ENCODE peak calls at places on chromosomes 5 and 9, in six cellular contexts. One of them, this sample, is unnamed.

GRCh38 chr5:38029431-38030065 is 189.7 kb upstream of the GDNF start:
- DNase-seq in cardiac muscle cell: no peak
- DNase-seq in uterus: no peak
- DNase-seq in mammary epithelial cell: peak; percentile 19
- DNase-seq in fibroblast of mammary gland: no peak
- DNase-seq in stomach: no peak
- DNase-seq in this sample: no peak

GRCh38 chr5:73655521-73656160 is 29.6 kb downstream of the ARHGEF28 start:
- DNase-seq in cardiac muscle cell: no peak
- DNase-seq in uterus: no peak
- DNase-seq in mammary epithelial cell: no peak
- DNase-seq in fibroblast of mammary gland: no peak
- DNase-seq in stomach: no peak
- DNase-seq in this sample: no peak

GRCh38 chr5:150612405-150612804 is 28.1 kb upstream of the SYNPO start:
- DNase-seq in cardiac muscle cell: no peak
- DNase-seq in uterus: no peak
- DNase-seq in mammary epithelial cell: no peak
- DNase-seq in fibroblast of mammary gland: no peak
- DNase-seq in stomach: no peak
- DNase-seq in this sample: no peak

GRCh38 chr5:88509403-88509802 is 240.8 kb upstream of the TMEM161B start:
- DNase-seq in cardiac muscle cell: peak; percentile 30
- DNase-seq in uterus: no peak
- DNase-seq in mammary epithelial cell: no peak
- DNase-seq in fibroblast of mammary gland: no peak
- DNase-seq in stomach: no peak
- DNase-seq in this sample: no peak

GRCh38 chr5:171595801-171596231 is 176.4 kb downstream of the FGF18 start:
- DNase-seq in cardiac muscle cell: no peak
- DNase-seq in uterus: no peak
- DNase-seq in mammary epithelial cell: peak; percentile 53
- DNase-seq in fibroblast of mammary gland: peak; percentile 95
- DNase-seq in stomach: no peak
- DNase-seq in this sample: peak; percentile 67

GRCh38 chr9:130042406-130042930 is 521 bp downstream of the FNBP1 start:
- DNase-seq in cardiac muscle cell: peak; percentile 56
- DNase-seq in uterus: no peak
- DNase-seq in mammary epithelial cell: no peak
- DNase-seq in fibroblast of mammary gland: no peak
- DNase-seq in stomach: peak; percentile 40
- DNase-seq in this sample: no peak

GRCh38 chr5:74075900-74076484 is 450.0 kb downstream of the ARHGEF28 start:
- DNase-seq in cardiac muscle cell: no peak
- DNase-seq in uterus: no peak
- DNase-seq in mammary epithelial cell: peak; percentile 23
- DNase-seq in fibroblast of mammary gland: no peak
- DNase-seq in stomach: no peak
- DNase-seq in this sample: peak; percentile 70

GRCh38 chr5:34460496-34460895 is 195.6 kb upstream of the RAI14 start:
- DNase-seq in cardiac muscle cell: no peak
- DNase-seq in uterus: no peak
- DNase-seq in mammary epithelial cell: no peak
- DNase-seq in fibroblast of mammary gland: no peak
- DNase-seq in stomach: no peak
- DNase-seq in this sample: no peak

GRCh38 chr9:113609562-113610318 is 146.2 kb downstream of the RGS3 start:
- DNase-seq in cardiac muscle cell: peak; percentile 87
- DNase-seq in uterus: peak; percentile 80
- DNase-seq in mammary epithelial cell: no peak
- DNase-seq in fibroblast of mammary gland: peak; percentile 32
- DNase-seq in stomach: peak; percentile 97
- DNase-seq in this sample: peak; percentile 65

GRCh38 chr9:16293610-16294009 is 576.9 kb downstream of the BNC2 start:
- DNase-seq in cardiac muscle cell: no peak
- DNase-seq in uterus: no peak
- DNase-seq in mammary epithelial cell: no peak
- DNase-seq in fibroblast of mammary gland: no peak
- DNase-seq in stomach: no peak
- DNase-seq in this sample: no peak

GRCh38 chr9:109574061-109574882 is 76.2 kb upstream of the PTPN3 start:
- DNase-seq in cardiac muscle cell: peak; percentile 84
- DNase-seq in uterus: peak; percentile 44
- DNase-seq in mammary epithelial cell: peak; percentile 43
- DNase-seq in fibroblast of mammary gland: peak; percentile 70
- DNase-seq in stomach: no peak
- DNase-seq in this sample: peak; percentile 83

GRCh38 chr9:37977851-37978250 is 73.9 kb upstream of the SLC25A51 start:
- DNase-seq in cardiac muscle cell: no peak
- DNase-seq in uterus: no peak
- DNase-seq in mammary epithelial cell: no peak
- DNase-seq in fibroblast of mammary gland: no peak
- DNase-seq in stomach: no peak
- DNase-seq in this sample: no peak

GRCh38 chr9:94553029-94553938 is 1.6 kb upstream of the PCAT7 start:
- DNase-seq in cardiac muscle cell: peak; percentile 18
- DNase-seq in uterus: no peak
- DNase-seq in mammary epithelial cell: no peak
- DNase-seq in fibroblast of mammary gland: no peak
- DNase-seq in stomach: peak; percentile 76
- DNase-seq in this sample: no peak

GRCh38 chr9:94554439-94555331 is at the start of gene PCAT7:
- DNase-seq in cardiac muscle cell: peak; percentile 90
- DNase-seq in uterus: no peak
- DNase-seq in mammary epithelial cell: no peak
- DNase-seq in fibroblast of mammary gland: no peak
- DNase-seq in stomach: peak; percentile 90
- DNase-seq in this sample: peak; percentile 39

GRCh38 chr9:94554078-94554438 is 825 bp upstream of the PCAT7 start:
- DNase-seq in cardiac muscle cell: no peak
- DNase-seq in uterus: no peak
- DNase-seq in mammary epithelial cell: no peak
- DNase-seq in fibroblast of mammary gland: no peak
- DNase-seq in stomach: no peak
- DNase-seq in this sample: no peak
- H3K4me3 ChIP-seq in cardiac muscle cell: peak overlapping the region; percentile 88
- H3K4me3 ChIP-seq in uterus: no peak overlapping the region
- H3K4me3 ChIP-seq in mammary epithelial cell: no peak overlapping the region
- H3K4me3 ChIP-seq in fibroblast of mammary gland: no peak overlapping the region
- H3K4me3 ChIP-seq in stomach: peak overlapping the region; percentile 50
- H3K4me3 ChIP-seq in this sample: no peak overlapping the region

GRCh38 chr9:29211681-29212589 is 1638.7 kb upstream of the C9orf72 start:
- DNase-seq in cardiac muscle cell: peak; percentile 77
- DNase-seq in uterus: peak; percentile 45
- DNase-seq in mammary epithelial cell: peak; percentile 67
- DNase-seq in fibroblast of mammary gland: no peak
- DNase-seq in stomach: peak; percentile 67
- DNase-seq in this sample: peak; percentile 35

GRCh38 chr9:29213374-29214161 is 1640.3 kb upstream of the C9orf72 start:
- DNase-seq in cardiac muscle cell: peak; percentile 59
- DNase-seq in uterus: no peak
- DNase-seq in mammary epithelial cell: peak; percentile 69
- DNase-seq in fibroblast of mammary gland: no peak
- DNase-seq in stomach: peak; percentile 34
- DNase-seq in this sample: no peak

GRCh38 chr9:29214162-29214520 is 1640.9 kb upstream of the C9orf72 start:
- DNase-seq in cardiac muscle cell: peak; percentile 76
- DNase-seq in uterus: peak; percentile 51
- DNase-seq in mammary epithelial cell: peak; percentile 81
- DNase-seq in fibroblast of mammary gland: no peak
- DNase-seq in stomach: peak; percentile 27
- DNase-seq in this sample: peak; percentile 28

GRCh38 chr9:29211003-29211584 is 1637.8 kb upstream of the C9orf72 start:
- DNase-seq in cardiac muscle cell: no peak
- DNase-seq in uterus: no peak
- DNase-seq in mammary epithelial cell: no peak
- DNase-seq in fibroblast of mammary gland: no peak
- DNase-seq in stomach: no peak
- DNase-seq in this sample: no peak

DNA sequence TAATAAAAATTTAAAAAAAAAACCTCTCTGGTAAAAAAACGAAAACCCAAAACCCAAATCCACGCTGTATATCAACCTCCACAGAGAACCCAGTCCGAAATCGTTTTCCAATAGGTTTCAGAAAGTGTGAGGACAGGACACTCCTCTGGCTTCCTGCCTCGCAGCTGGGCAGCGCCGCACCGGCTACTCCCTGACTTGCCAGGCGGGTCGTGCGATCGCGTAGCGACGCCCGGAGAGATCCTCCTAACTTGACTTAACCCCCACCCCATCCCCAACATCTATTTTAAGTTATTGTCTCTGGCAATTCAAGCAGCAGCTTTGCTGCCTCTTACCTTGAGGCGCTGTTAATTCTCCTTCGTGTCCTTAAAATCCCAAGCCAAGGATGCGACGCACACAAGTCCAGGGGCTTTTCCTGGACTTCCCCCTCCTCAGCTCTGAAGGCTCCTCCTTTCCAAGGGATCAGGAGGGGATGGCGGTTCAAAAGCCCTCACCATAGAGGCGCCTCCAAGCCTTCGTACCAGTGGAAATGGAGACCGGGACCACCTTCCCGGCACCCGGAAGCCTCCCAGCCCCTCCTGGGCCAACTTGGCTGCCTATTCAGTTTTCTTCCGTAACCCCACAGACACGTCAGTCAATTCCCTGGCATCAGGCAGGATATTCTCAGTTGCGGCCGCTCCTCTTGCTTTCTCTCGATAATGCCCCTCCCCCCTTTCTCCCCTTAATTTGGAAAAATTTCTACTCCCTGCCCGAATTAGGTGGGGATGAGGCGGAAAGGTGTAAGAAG is 1639.5 kb upstream of the C9orf72 start:
- DNase-seq in cardiac muscle cell: peak; percentile 38
- DNase-seq in uterus: peak; percentile 37
- DNase-seq in mammary epithelial cell: peak; percentile 52
- DNase-seq in fibroblast of mammary gland: no peak
- DNase-seq in stomach: peak; percentile 50
- DNase-seq in this sample: no peak
- TF ChIP-seq CTCF in cardiac muscle cell: no peak
- TF ChIP-seq CTCF in uterus: no peak
- TF ChIP-seq CTCF in mammary epithelial cell: peak; percentile 3
- TF ChIP-seq CTCF in fibroblast of mammary gland: no peak
- TF ChIP-seq CTCF in stomach: no peak
- TF ChIP-seq CTCF in this sample: no peak

GRCh38 chr9:21804791-21805190 is 2.4 kb downstream of the MTAP start:
- DNase-seq in cardiac muscle cell: no peak
- DNase-seq in uterus: no peak
- DNase-seq in mammary epithelial cell: no peak
- DNase-seq in fibroblast of mammary gland: no peak
- DNase-seq in stomach: no peak
- DNase-seq in this sample: no peak

GRCh38 chr9:21803674-21804048 is 1.2 kb downstream of the MTAP start:
- DNase-seq in cardiac muscle cell: no peak
- DNase-seq in uterus: no peak
- DNase-seq in mammary epithelial cell: no peak
- DNase-seq in fibroblast of mammary gland: no peak
- DNase-seq in stomach: no peak
- DNase-seq in this sample: no peak

GRCh38 chr9:21802418-21803000 is at the start of gene MTAP:
- DNase-seq in cardiac muscle cell: peak; percentile 94
- DNase-seq in uterus: peak; percentile 92
- DNase-seq in mammary epithelial cell: peak; percentile 89
- DNase-seq in fibroblast of mammary gland: peak; percentile 91
- DNase-seq in stomach: peak; percentile 89
- DNase-seq in this sample: peak; percentile 96

GRCh38 chr9:21806644-21807043 is 4.2 kb downstream of the MTAP start:
- DNase-seq in cardiac muscle cell: no peak
- DNase-seq in uterus: no peak
- DNase-seq in mammary epithelial cell: no peak
- DNase-seq in fibroblast of mammary gland: no peak
- DNase-seq in stomach: no peak
- DNase-seq in this sample: no peak

GRCh38 chr9:21804336-21804735 is 1.9 kb downstream of the MTAP start:
- DNase-seq in cardiac muscle cell: no peak
- DNase-seq in uterus: no peak
- DNase-seq in mammary epithelial cell: no peak
- DNase-seq in fibroblast of mammary gland: no peak
- DNase-seq in stomach: no peak
- DNase-seq in this sample: no peak
- H3K4me3 ChIP-seq in cardiac muscle cell: no peak overlapping the region
- H3K4me3 ChIP-seq in uterus: no peak overlapping the region
- H3K4me3 ChIP-seq in mammary epithelial cell: peak overlapping the region; percentile 68
- H3K4me3 ChIP-seq in fibroblast of mammary gland: peak overlapping the region; percentile 81
- H3K4me3 ChIP-seq in stomach: no peak overlapping the region
- H3K4me3 ChIP-seq in this sample: no peak overlapping the region

DNA sequence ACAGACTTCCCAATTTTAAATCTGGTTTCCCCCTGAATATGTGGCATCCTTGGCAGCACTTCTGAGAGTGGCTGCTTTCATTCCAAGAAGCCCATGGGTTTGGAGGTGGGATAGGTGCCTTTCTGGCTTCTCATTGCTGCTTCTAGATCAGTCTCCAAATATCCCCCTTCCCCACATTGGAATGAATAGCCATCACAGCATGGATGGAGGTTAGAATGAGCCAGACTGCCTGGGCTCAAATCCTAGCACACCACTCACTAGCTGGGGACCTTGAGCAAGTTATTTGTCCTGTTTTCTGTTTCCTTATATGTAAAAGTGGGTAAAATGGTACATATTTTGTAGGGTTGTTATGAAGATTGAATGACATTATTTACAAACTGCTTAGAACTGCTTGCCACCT is 13.8 kb upstream of the IL13 start:
- DNase-seq in cardiac muscle cell: no peak
- DNase-seq in uterus: no peak
- DNase-seq in mammary epithelial cell: no peak
- DNase-seq in fibroblast of mammary gland: no peak
- DNase-seq in stomach: no peak
- DNase-seq in this sample: no peak
- TF ChIP-seq CTCF in cardiac muscle cell: no peak
- TF ChIP-seq CTCF in uterus: no peak
- TF ChIP-seq CTCF in mammary epithelial cell: no peak
- TF ChIP-seq CTCF in fibroblast of mammary gland: no peak
- TF ChIP-seq CTCF in stomach: no peak
- TF ChIP-seq CTCF in this sample: no peak

GRCh38 chr9:133795049-133795448 is 56.9 kb upstream of the SARDH start:
- DNase-seq in cardiac muscle cell: no peak
- DNase-seq in uterus: no peak
- DNase-seq in mammary epithelial cell: no peak
- DNase-seq in fibroblast of mammary gland: no peak
- DNase-seq in stomach: no peak
- DNase-seq in this sample: no peak

GRCh38 chr9:133792721-133793470 is 54.7 kb upstream of the SARDH start:
- DNase-seq in cardiac muscle cell: peak; percentile 70
- DNase-seq in uterus: peak; percentile 72
- DNase-seq in mammary epithelial cell: peak; percentile 58
- DNase-seq in fibroblast of mammary gland: peak; percentile 66
- DNase-seq in stomach: peak; percentile 73
- DNase-seq in this sample: peak; percentile 81

GRCh38 chr9:133791735-133792649 is 53.8 kb upstream of the SARDH start:
- DNase-seq in cardiac muscle cell: no peak
- DNase-seq in uterus: no peak
- DNase-seq in mammary epithelial cell: no peak
- DNase-seq in fibroblast of mammary gland: no peak
- DNase-seq in stomach: no peak
- DNase-seq in this sample: no peak

GRCh38 chr9:133794006-133794760 is 56.0 kb upstream of the SARDH start:
- DNase-seq in cardiac muscle cell: peak; percentile 19
- DNase-seq in uterus: no peak
- DNase-seq in mammary epithelial cell: no peak
- DNase-seq in fibroblast of mammary gland: no peak
- DNase-seq in stomach: no peak
- DNase-seq in this sample: no peak

GRCh38 chr9:133793471-133793870 is 55.3 kb upstream of the SARDH start:
- DNase-seq in cardiac muscle cell: no peak
- DNase-seq in uterus: no peak
- DNase-seq in mammary epithelial cell: no peak
- DNase-seq in fibroblast of mammary gland: no peak
- DNase-seq in stomach: no peak
- DNase-seq in this sample: no peak
- H3K4me3 ChIP-seq in cardiac muscle cell: no peak overlapping the region
- H3K4me3 ChIP-seq in uterus: no peak overlapping the region
- H3K4me3 ChIP-seq in mammary epithelial cell: no peak overlapping the region
- H3K4me3 ChIP-seq in fibroblast of mammary gland: no peak overlapping the region
- H3K4me3 ChIP-seq in stomach: peak overlapping the region; percentile 26
- H3K4me3 ChIP-seq in this sample: no peak overlapping the region